ENCODE peak calls at places on chromosomes 1 and 21, in six cellular contexts. D, I, L, N, H and M are unnamed samples. For H3K4me1 and H3K27me3, the result is how much of the 10 kb centered on the place peaks cover.

GRCh38 chr1:42146916-42147320 is 6.3 kb upstream of the GUCA2B start:
- DNase-seq in D (peak), I (peak), L (peak), N (peak), H (peak), M (peak)

GRCh38 chr1:155062702-155063411 is 683 bp upstream of the EFNA4 start:
- DNase-seq in D (peak), I (peak), L (peak), N (peak), H (peak), M (peak)

GRCh38 chr1:204925701-204926100 is 55.0 kb downstream of the NFASC start:
- DNase-seq in D (no peak), I (no peak), L (no peak), N (no peak), H (no peak), M (no peak)

GRCh38 chr1:159752135-159752580 is 28.6 kb upstream of the DUSP23 start:
- DNase-seq in D (no peak), I (peak), L (peak), N (peak), H (no peak), M (no peak)

GRCh38 chr1:232508161-232508661 is 121.7 kb downstream of the SIPA1L2 start:
- DNase-seq in D (peak), I (no peak), L (no peak), N (no peak), H (no peak), M (no peak)

GRCh38 chr1:181086926-181087325 is 1.6 kb upstream of the IER5 start:
- DNase-seq in D (no peak), I (no peak), L (no peak), N (peak), H (no peak), M (no peak)

GRCh38 chr1:226674892-226675719 is 64.0 kb downstream of the ITPKB start:
- DNase-seq in D (no peak), I (no peak), L (peak), N (no peak), H (peak), M (peak)

GRCh38 chr1:56473582-56474270 is 105.6 kb downstream of the PLPP3 start:
- DNase-seq in D (no peak), I (no peak), L (no peak), N (peak), H (no peak), M (no peak)

GRCh38 chr1:231584117-231584516 is 42.5 kb upstream of the DISC1 start:
- DNase-seq in D (no peak), I (no peak), L (no peak), N (peak), H (no peak), M (no peak)

GRCh38 chr1:115430717-115431116 is 92.7 kb upstream of the NGF start:
- DNase-seq in D (no peak), I (no peak), L (no peak), N (peak), H (no peak), M (no peak)

GRCh38 chr21:24367936-24368335 is 1239.3 kb downstream of the MRPL39 start:
- DNase-seq in D (no peak), I (no peak), L (no peak), N (no peak), H (no peak), M (no peak)

GRCh38 chr1:18667333-18667732 is 36.7 kb downstream of the PAX7 start:
- DNase-seq in D (no peak), I (no peak), L (no peak), N (no peak), H (no peak), M (no peak)

GRCh38 chr1:21313146-21313885 is 23.1 kb upstream of the ECE1 start:
- DNase-seq in D (no peak), I (peak), L (no peak), N (peak), H (no peak), M (no peak)

GRCh38 chr1:235689356-235689755 is 39.8 kb upstream of the GNG4 start:
- DNase-seq in D (no peak), I (no peak), L (no peak), N (no peak), H (no peak), M (no peak)

DNA sequence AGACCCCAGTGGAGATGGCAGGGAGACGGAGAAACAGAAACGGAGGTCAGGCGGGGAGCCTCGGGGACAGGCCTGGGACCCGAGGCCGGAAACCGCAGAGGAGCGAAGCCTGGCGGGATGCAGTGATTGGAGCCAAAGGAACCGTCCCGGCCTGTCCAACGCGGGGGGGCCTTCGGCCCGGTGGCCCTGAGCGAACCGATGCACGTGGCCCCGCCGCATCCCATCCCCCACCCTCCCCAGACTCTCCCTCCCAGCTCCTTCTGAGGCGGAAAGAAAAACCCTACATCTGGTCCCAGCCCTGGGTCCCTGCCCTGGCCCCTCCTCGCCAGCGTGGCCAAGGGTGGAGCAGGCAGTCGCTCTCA is 1.2 kb upstream of the CRABP2 start:
- DNase-seq in D (peak), I (peak), L (peak), N (peak), H (peak), M (no peak)
- H3K4me1 ChIP-seq in D (under half), I (under half), L (under half), N (half or more), H (under half), M (under half)

DNA sequence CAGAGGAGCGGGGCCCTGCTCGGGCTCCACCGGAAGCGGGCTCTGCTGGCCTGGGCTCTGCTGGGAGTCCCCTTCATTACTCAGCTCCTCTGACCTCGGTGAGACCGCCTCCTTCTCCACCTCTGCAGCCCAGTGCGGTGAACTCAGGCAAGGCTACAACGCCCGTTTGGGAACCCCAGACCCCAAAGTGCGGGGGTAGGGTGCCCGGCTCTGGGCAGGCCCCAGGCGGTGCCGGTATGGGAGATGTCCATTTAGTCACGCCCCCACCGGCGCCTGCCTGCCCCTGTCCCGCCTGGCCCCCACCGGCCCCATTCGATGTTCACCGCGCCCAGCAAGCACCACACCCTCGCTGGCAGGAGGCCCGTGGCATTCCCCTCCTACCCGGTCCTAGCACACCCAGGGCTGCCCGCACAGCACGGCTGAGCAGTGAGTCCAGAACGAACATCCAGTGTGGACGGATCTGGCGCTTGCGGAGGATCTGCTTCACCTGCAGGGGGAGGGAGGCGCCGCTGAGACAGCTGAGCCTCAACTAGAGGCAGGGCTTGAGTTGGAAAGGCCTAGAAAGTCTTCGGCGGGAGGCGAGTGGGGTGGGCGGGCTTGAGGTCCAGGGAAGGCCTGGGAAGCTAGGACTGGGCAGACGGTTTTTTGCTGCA is 10.0 kb downstream of the MAP3K6 start:
- DNase-seq in D (peak), I (no peak), L (no peak), N (no peak), H (no peak), M (peak)
- H3K4me3 ChIP-seq in D (no peak), I (no peak), L (no peak), N (no peak), H (peak), M (peak)

DNA sequence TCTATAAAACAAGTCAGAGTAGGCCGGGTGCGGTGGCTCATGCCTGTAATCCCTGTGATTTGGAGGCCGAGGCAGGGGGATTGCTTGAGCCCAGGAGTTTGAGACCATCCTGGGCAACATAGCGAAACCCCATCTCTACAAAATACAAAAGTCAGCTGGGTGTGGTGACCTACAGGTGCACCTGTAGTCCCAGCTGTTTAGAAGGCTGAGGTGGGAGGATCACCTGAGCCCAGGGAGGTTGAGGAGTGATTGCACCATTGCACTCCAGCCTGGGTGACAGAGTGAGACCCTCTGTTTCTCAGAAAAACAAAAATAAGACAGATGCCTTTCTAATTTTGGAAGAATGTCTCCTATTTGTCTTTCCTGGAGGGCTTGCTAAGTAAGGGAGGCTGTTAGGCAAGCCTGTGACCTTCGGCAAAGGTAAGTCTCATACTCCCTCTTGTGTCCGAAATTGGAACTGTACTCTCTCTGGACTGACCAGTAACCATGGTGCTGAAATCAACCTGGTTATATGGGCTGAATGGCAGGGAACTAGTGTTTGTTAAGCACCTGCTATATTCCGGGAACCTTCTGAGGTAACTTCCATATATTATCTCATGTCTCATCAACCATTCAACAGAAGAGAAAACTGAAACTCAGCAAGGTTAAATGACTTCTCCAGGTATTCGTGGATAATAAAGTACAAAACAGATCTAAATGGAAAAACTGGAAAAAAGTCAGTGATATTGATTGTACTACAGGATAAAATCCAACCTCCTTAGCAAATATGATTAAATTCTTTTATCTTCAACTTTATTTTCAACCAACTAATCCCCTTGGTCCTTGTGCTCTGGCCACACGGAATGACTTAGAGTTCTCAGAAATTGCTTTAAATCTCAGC is 11.8 kb upstream of the RAB3B start:
- DNase-seq in D (peak), I (no peak), L (no peak), N (peak), H (peak), M (peak)
- H3K27me3 ChIP-seq in D (under half), I (under half), L (half or more), N (under half), H (under half), M (under half)

GRCh38 chr1:37040773-37041172 is 6.5 kb upstream of the GRIK3 start:
- DNase-seq in D (no peak), I (no peak), L (no peak), N (no peak), H (no peak), M (no peak)

GRCh38 chr1:37041483-37041882 is 7.2 kb upstream of the GRIK3 start:
- DNase-seq in D (no peak), I (no peak), L (no peak), N (no peak), H (no peak), M (no peak)

GRCh38 chr1:37047487-37047886 is 13.2 kb upstream of the GRIK3 start:
- DNase-seq in D (no peak), I (no peak), L (no peak), N (no peak), H (no peak), M (no peak)

GRCh38 chr1:37042506-37042905 is 8.2 kb upstream of the GRIK3 start:
- DNase-seq in D (no peak), I (no peak), L (no peak), N (no peak), H (no peak), M (no peak)

GRCh38 chr1:37043101-37043500 is 8.8 kb upstream of the GRIK3 start:
- DNase-seq in D (no peak), I (no peak), L (no peak), N (no peak), H (no peak), M (no peak)
- H3K4me1 ChIP-seq in D (under half), I (under half), L (under half), N (under half), H (under half), M (under half)

GRCh38 chr1:24139846-24140425 is 3.0 kb downstream of the IL22RA1 start:
- DNase-seq in D (no peak), I (no peak), L (no peak), N (no peak), H (no peak), M (no peak)

GRCh38 chr1:24139159-24139489 is 3.8 kb downstream of the IL22RA1 start:
- DNase-seq in D (no peak), I (no peak), L (no peak), N (no peak), H (no peak), M (no peak)

GRCh38 chr1:24138481-24139158 is 4.3 kb downstream of the IL22RA1 start:
- DNase-seq in D (no peak), I (no peak), L (no peak), N (no peak), H (no peak), M (no peak)

GRCh38 chr1:24134376-24134775 is 8.6 kb downstream of the IL22RA1 start:
- DNase-seq in D (no peak), I (no peak), L (no peak), N (no peak), H (no peak), M (no peak)

DNA sequence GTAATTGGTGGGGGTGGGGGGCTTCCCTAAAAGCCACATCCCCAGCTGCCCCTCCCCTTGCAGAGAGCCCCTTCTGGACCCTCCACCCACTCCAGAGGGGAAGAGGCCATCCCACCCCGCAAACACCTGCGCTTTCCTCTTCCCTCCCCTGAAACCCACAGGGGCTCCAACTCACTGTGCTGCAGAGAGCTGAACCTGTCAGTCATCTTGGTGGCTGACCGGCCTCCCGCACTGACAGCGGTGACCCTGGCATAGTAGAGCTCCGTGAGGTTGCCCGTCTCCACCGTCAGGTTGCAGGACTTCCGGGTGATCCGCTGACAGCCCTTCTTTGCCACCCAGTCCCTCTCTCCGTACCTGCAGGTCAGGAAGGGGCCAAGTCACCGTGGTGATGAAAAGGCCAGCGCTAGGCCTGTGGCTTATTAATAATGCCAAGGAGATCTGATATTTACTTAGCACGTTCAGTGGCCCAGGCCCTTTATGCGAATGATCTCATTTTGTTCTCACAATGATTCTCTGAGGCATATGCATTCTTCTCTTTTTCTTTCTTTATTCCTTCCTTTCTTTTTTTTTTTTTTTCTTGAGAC is 5.9 kb downstream of the IL22RA1 start:
- DNase-seq in D (no peak), I (no peak), L (no peak), N (no peak), H (no peak), M (no peak)
- H3K4me3 ChIP-seq in D (no peak), I (no peak), L (no peak), N (no peak), H (no peak), M (no peak)

GRCh38 chr21:44483288-44484237 is 28.3 kb downstream of the LRRC3 start:
- DNase-seq in D (no peak), I (no peak), L (no peak), N (peak), H (no peak), M (no peak)
- H3K27me3 ChIP-seq in D (under half), I (under half), L (under half), N (under half), H (under half), M (under half)